ENCODE peak calls at places on chromosome 3, in seven cellular contexts. N is kidney epithelial cell; K is cardiac fibroblast; I is NCI-H1092; X is islet precursor cell; R is stimulated activated CD8-positive, alpha-beta memory T cell treated with anti-CD3 and anti-CD28 coated beads, Interleukin-4, amount 100 ng/mL, for 24 hours; S is memory B cell. D is an unnamed sample.

GRCh38 chr3:113557374-113557773 is 25.0 kb downstream of the SIDT1 start:
- DNase-seq in N (peak; percentile 52), I (no peak), K (peak; percentile 49), S (no peak), R (no peak), X (peak; percentile 87), D (no peak)

GRCh38 chr3:125322166-125322565 is 53.0 kb downstream of the ZNF148 start:
- DNase-seq in R (no peak), K (no peak), S (no peak), I (peak; percentile 5), X (no peak), N (no peak), D (no peak)

GRCh38 chr3:16151109-16151508 is 23.4 kb upstream of the GALNT15 start:
- DNase-seq in K (peak; percentile 79), S (no peak), X (no peak), I (no peak), R (no peak), N (no peak), D (no peak)

GRCh38 chr3:127461286-127461685 is 129.2 kb downstream of the TPRA1 start:
- DNase-seq in X (no peak), I (no peak), K (no peak), S (no peak), R (no peak), N (no peak), D (no peak)

GRCh38 chr3:134048278-134048996 is 18.7 kb upstream of the SLCO2A1 start:
- DNase-seq in X (no peak), R (no peak), N (no peak), S (no peak), I (no peak), K (no peak), D (no peak)

GRCh38 chr3:99861216-99861615 is 43.6 kb downstream of the CMSS1 start:
- DNase-seq in S (no peak), N (no peak), R (no peak), I (no peak), K (no peak), X (no peak), D (no peak)

GRCh38 chr3:123595396-123595795 is 10.5 kb upstream of the HACD2 start:
- DNase-seq in S (no peak), N (no peak), K (no peak), X (no peak), R (no peak), I (no peak), D (no peak)

GRCh38 chr3:61685755-61686154 is 124.4 kb downstream of the PTPRG start:
- DNase-seq in I (peak; percentile 74), X (no peak), N (no peak), K (no peak), R (no peak), S (no peak), D (no peak)

GRCh38 chr3:7740458-7740857 is 761.2 kb upstream of the LMCD1 start:
- DNase-seq in N (no peak), S (no peak), I (no peak), X (no peak), K (no peak), R (no peak), D (no peak)

D was measured in NK-92 treated with Interleukin-12 subunit alpha and Interleukin-12 subunit beta, amount 100 ng/mL, for 24 hours.